ENCODE peak calls at places on chromosomes 16 and 17, in nine cellular contexts. Z is SJCRH30, L is aorta, B is HS-27A, N is GM20000, E is esophagus squamous epithelium, H is neural crest cell, P is GM04503, Q is OCI-LY7. A is an unnamed sample.

GRCh38 chr17:47201168-47201567 is 8.0 kb upstream of the MYL4 start:
- DNase-seq in E (no peak), Q (no peak), Z (no peak), P (no peak), N (no peak), H (no peak), L (no peak), B (no peak), A (no peak)

GRCh38 chr17:19883537-19884215 is 15.9 kb upstream of the ULK2 start:
- DNase-seq in L (no peak), Z (no peak), H (no peak), E (no peak), B (no peak), P (no peak), Q (no peak), N (no peak), A (no peak)

GRCh38 chr17:20944014-20944905 is 98.6 kb downstream of the USP22 start:
- DNase-seq in H (no peak), E (no peak), B (no peak), L (no peak), N (peak), Z (peak), Q (peak), P (no peak), A (peak)

GRCh38 chr16:57863434-57864160 is 61.3 kb upstream of the KIFC3 start:
- DNase-seq in E (no peak), Q (no peak), H (peak), Z (peak), P (peak), B (peak), N (no peak), L (peak), A (no peak)

GRCh38 chr16:11683140-11683539 is 14.9 kb downstream of the SNN start:
- DNase-seq in B (no peak), Q (peak), P (no peak), H (no peak), N (no peak), Z (no peak), E (no peak), L (no peak), A (no peak)

GRCh38 chr16:10738231-10739077 is 5.2 kb upstream of the NUBP1 start:
- DNase-seq in P (no peak), L (peak), H (no peak), Q (peak), N (peak), B (no peak), Z (peak), E (no peak), A (peak)

GRCh38 chr17:8225813-8226535 is 15.6 kb upstream of the AURKB start:
- DNase-seq in P (no peak), Z (peak), L (no peak), H (peak), E (no peak), Q (peak), N (no peak), B (no peak), A (no peak)

GRCh38 chr16:56787185-56787584 is 57.3 kb downstream of the NUP93 start:
- DNase-seq in H (no peak), E (no peak), L (no peak), Z (no peak), B (no peak), N (no peak), P (no peak), Q (no peak), A (no peak)

GRCh38 chr17:50719144-50719923 is at the start of gene LUC7L3:
- DNase-seq in B (peak), E (peak), P (peak), N (peak), Z (peak), Q (peak), H (peak), L (peak), A (peak)

GRCh38 chr17:44935116-44935515 is 12.5 kb downstream of the KIF18B start:
- DNase-seq in N (no peak), Z (no peak), E (no peak), L (peak), H (no peak), B (no peak), P (no peak), Q (no peak), A (no peak)

GRCh38 chr17:60676758-60677307 is 818 bp upstream of the BCAS3 start:
- DNase-seq in E (no peak), B (no peak), P (no peak), Z (no peak), Q (no peak), H (no peak), L (peak), N (no peak), A (no peak)